ENCODE peak calls at places on chromosomes 7 and 10, in five cellular contexts. V is naive thymus-derived CD4-positive, alpha-beta T cell; T is A549; B is PC-9; A is tibial artery. X is an unnamed sample. For H3K9me3, the result is how much of the 10 kb centered on the place peaks cover.

GRCh38 chr10:109895095-109895818 is 28.1 kb downstream of the XPNPEP1 start:
- DNase-seq in V (no peak), T (no peak), A (peak), B (no peak), X (no peak)

GRCh38 chr10:3624367-3624766 is 160.6 kb downstream of the KLF6 start:
- DNase-seq in A (no peak), V (no peak), T (no peak), B (peak), X (no peak)

GRCh38 chr10:35006836-35007235 is 83.3 kb downstream of the CUL2 start:
- DNase-seq in V (no peak), A (no peak), T (no peak), B (no peak), X (no peak)

GRCh38 chr10:31399631-31400030 is 80.6 kb downstream of the ZEB1 start:
- DNase-seq in V (no peak), B (no peak), T (no peak), A (peak), X (no peak)

GRCh38 chr7:11127112-11127785 is 153.6 kb downstream of the PHF14 start:
- DNase-seq in V (no peak), A (no peak), T (no peak), B (no peak), X (no peak)

GRCh38 chr7:24576171-24577052 is 3.2 kb downstream of the PALS2 start:
- DNase-seq in A (no peak), B (peak), V (no peak), T (peak), X (no peak)

GRCh38 chr10:14142631-14143270 is 188.0 kb downstream of the FRMD4A start:
- DNase-seq in T (no peak), A (no peak), B (no peak), V (no peak), X (no peak)

GRCh38 chr7:85719981-85720963 is 533.4 kb upstream of the SEMA3D start:
- DNase-seq in T (no peak), B (no peak), V (no peak), A (peak), X (no peak)

GRCh38 chr7:23600251-23600650 is 3.1 kb downstream of the CCDC126 start:
- DNase-seq in T (no peak), V (no peak), B (no peak), A (no peak), X (no peak)

GRCh38 chr7:107187774-107188173 is 19.0 kb downstream of the HBP1 start:
- DNase-seq in T (no peak), B (no peak), A (no peak), V (no peak), X (no peak)

GRCh38 chr10:114970515-114970914 is 32.5 kb downstream of the TRUB1 start:
- DNase-seq in A (no peak), T (no peak), B (no peak), V (no peak), X (no peak)

GRCh38 chr7:128217030-128217805 is 23.9 kb upstream of the LEP start:
- DNase-seq in V (no peak), T (no peak), A (no peak), B (no peak), X (no peak)

GRCh38 chr10:79406683-79407396 is 38.6 kb downstream of the ZCCHC24 start:
- DNase-seq in T (no peak), B (no peak), V (no peak), A (no peak), X (no peak)

GRCh38 chr7:115229401-115230083 is 307.6 kb downstream of the MDFIC start:
- DNase-seq in V (peak), A (no peak), T (no peak), B (no peak), X (no peak)

GRCh38 chr7:27242046-27242579 is 489 bp upstream of the EVX1 start:
- DNase-seq in A (no peak), V (no peak), B (no peak), T (no peak), X (no peak)

GRCh38 chr10:116110736-116111135 is 162.3 kb downstream of the GFRA1 start:
- DNase-seq in A (no peak), V (no peak), B (no peak), T (no peak), X (no peak)

GRCh38 chr10:133026171-133026570 is 61.6 kb upstream of the ADGRA1 start:
- DNase-seq in A (no peak), T (no peak), B (no peak), V (no peak), X (no peak)
- H3K9me3 ChIP-seq in A (under half), T (under half), B (under half), V (under half), X (under half)

GRCh38 chr10:73853196-73853595 is 21.2 kb downstream of the CAMK2G start:
- DNase-seq in B (no peak), V (no peak), A (no peak), T (no peak), X (no peak)
- H3K9me3 ChIP-seq in B (under half), V (under half), A (under half), T (under half), X (under half)

GRCh38 chr7:158239290-158239981 is 348.2 kb downstream of the PTPRN2 start:
- DNase-seq in B (no peak), T (no peak), A (no peak), V (no peak), X (no peak)

GRCh38 chr7:158237672-158238335 is 349.8 kb downstream of the PTPRN2 start:
- DNase-seq in A (no peak), T (no peak), B (no peak), V (no peak), X (no peak)

GRCh38 chr7:158240801-158241200 is 346.8 kb downstream of the PTPRN2 start:
- DNase-seq in A (no peak), T (no peak), V (no peak), B (no peak), X (no peak)

GRCh38 chr7:158236400-158236799 is 351.2 kb downstream of the PTPRN2 start:
- DNase-seq in V (no peak), T (no peak), A (no peak), B (no peak), X (no peak)

DNA sequence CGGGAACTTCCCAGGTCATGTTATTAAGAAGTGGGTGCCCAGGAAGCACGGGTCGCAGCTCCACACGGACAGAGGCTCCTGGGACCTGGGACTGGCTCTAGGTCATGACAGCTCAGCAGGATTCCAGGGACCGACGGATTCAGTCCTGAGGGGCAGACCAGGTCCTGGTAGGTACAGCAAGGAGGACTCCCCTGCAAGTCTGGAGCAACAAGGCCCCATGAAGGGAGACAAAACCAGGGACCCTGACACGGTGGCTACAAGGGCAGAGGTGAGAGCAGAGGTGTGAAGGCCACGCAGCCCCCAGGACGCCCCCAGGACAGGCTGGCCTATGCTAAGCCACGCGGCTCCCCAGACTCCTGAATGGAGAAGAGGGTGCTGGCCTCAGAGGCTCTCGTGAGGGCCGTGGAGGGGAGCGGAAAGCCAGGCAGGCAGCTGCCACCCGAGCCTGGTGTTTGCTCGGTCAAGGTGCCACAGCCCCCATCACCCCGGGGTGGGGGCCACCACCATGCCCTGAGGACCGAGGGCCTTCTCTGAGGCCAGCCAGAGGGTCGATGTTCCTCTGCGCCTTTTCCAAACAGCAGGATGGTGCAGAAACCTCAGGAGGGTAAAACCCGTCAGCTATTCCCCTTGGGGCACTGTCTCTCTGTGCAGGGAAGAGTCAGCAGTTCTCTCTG is 348.9 kb downstream of the PTPRN2 start:
- DNase-seq in V (no peak), T (no peak), B (no peak), A (no peak), X (no peak)
- H3K9me3 ChIP-seq in V (under half), T (under half), B (under half), A (under half), X (under half)

GRCh38 chr7:153590571-153590970 is 461.6 kb upstream of the DPP6 start:
- DNase-seq in V (no peak), A (no peak), T (no peak), B (no peak), X (no peak)
- H3K9me3 ChIP-seq in V (under half), A (under half), T (under half), B (under half), X (under half)

GRCh38 chr10:37679465-37679864 is 177.9 kb downstream of the ZNF248 start:
- DNase-seq in A (no peak), V (no peak), T (no peak), B (no peak), X (no peak)

GRCh38 chr10:37680716-37681616 is 176.4 kb downstream of the ZNF248 start:
- DNase-seq in A (no peak), V (no peak), B (no peak), T (no peak), X (no peak)

GRCh38 chr10:37681617-37681999 is 175.8 kb downstream of the ZNF248 start:
- DNase-seq in B (no peak), T (no peak), V (no peak), A (no peak), X (no peak)

GRCh38 chr10:37682617-37683016 is 174.8 kb downstream of the ZNF248 start:
- DNase-seq in V (no peak), T (no peak), A (no peak), B (no peak), X (no peak)

GRCh38 chr10:37680243-37680683 is 177.1 kb downstream of the ZNF248 start:
- DNase-seq in B (no peak), V (no peak), A (no peak), T (no peak), X (no peak)
- H3K9me3 ChIP-seq in B (under half), V (under half), A (under half), T (under half), X (under half)

DNA sequence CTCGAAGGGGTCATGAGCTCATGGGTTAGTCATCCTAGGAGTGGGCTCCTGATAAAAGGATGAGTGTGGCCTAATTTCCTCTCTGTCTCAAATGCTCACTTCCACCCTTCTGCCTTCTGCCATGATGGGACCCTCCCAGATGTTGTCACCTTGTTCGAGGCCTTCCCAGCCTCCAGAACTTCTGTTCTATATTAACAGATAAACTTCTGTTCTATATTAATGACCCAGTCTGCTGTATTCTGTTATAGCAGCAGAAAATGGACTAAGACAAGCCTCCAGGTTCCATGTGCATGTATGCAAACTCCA is 583.2 kb downstream of the GLRX3 start:
- DNase-seq in T (no peak), A (no peak), B (no peak), V (no peak), X (no peak)
- H3K9me3 ChIP-seq in T (under half), A (under half), B (under half), V (under half), X (under half)

GRCh38 chr10:129099486-129099885 is 367.6 kb upstream of the MGMT start:
- DNase-seq in T (no peak), A (no peak), B (no peak), V (no peak), X (no peak)
- H3K9me3 ChIP-seq in T (under half), A (under half), B (under half), V (under half), X (under half)

X was measured in T-helper 17 cell.